ENCODE peak calls at places on chromosomes 5 and 9, in four cellular contexts. One of them, this sample, is unnamed.

GRCh38 chr9:73537561-73537960 is 385.9 kb downstream of the ANXA1 start:
- DNase-seq in astrocyte of the spinal cord: no peak
- DNase-seq in BE2C: no peak
- DNase-seq in HepG2: no peak
- DNase-seq in this sample: no peak

GRCh38 chr5:84715087-84715486 is 330.4 kb upstream of the EDIL3 start:
- DNase-seq in astrocyte of the spinal cord: no peak
- DNase-seq in BE2C: peak
- DNase-seq in HepG2: no peak
- DNase-seq in this sample: no peak

GRCh38 chr9:9498846-9499245 is 1114.0 kb downstream of the PTPRD start:
- DNase-seq in astrocyte of the spinal cord: no peak
- DNase-seq in BE2C: no peak
- DNase-seq in HepG2: no peak
- DNase-seq in this sample: no peak

GRCh38 chr5:126355940-126356339 is 67.3 kb upstream of the GRAMD2B start:
- DNase-seq in astrocyte of the spinal cord: no peak
- DNase-seq in BE2C: peak
- DNase-seq in HepG2: no peak
- DNase-seq in this sample: no peak

GRCh38 chr5:22651355-22651754 is 201.8 kb downstream of the CDH12 start:
- DNase-seq in astrocyte of the spinal cord: no peak
- DNase-seq in BE2C: no peak
- DNase-seq in HepG2: no peak
- DNase-seq in this sample: no peak

GRCh38 chr9:12778389-12778788 is 3.6 kb downstream of the LURAP1L start:
- DNase-seq in astrocyte of the spinal cord: no peak
- DNase-seq in BE2C: no peak
- DNase-seq in HepG2: no peak
- DNase-seq in this sample: no peak

GRCh38 chr9:105187781-105188180 is 56.7 kb upstream of the SLC44A1 start:
- DNase-seq in astrocyte of the spinal cord: peak
- DNase-seq in BE2C: no peak
- DNase-seq in HepG2: peak
- DNase-seq in this sample: no peak

GRCh38 chr9:107586493-107586892 is 96.9 kb upstream of the KLF4 start:
- DNase-seq in astrocyte of the spinal cord: no peak
- DNase-seq in BE2C: no peak
- DNase-seq in HepG2: no peak
- DNase-seq in this sample: no peak

GRCh38 chr5:1161832-1162229 is 39.6 kb upstream of the SLC6A19 start:
- DNase-seq in astrocyte of the spinal cord: no peak
- DNase-seq in BE2C: no peak
- DNase-seq in HepG2: no peak
- DNase-seq in this sample: no peak

GRCh38 chr5:108749130-108749861 is 1.6 kb downstream of the FER start:
- DNase-seq in astrocyte of the spinal cord: peak
- DNase-seq in BE2C: no peak
- DNase-seq in HepG2: no peak
- DNase-seq in this sample: peak

GRCh38 chr5:16554110-16554509 is 62.7 kb downstream of the RETREG1 start:
- DNase-seq in astrocyte of the spinal cord: no peak
- DNase-seq in BE2C: no peak
- DNase-seq in HepG2: no peak
- DNase-seq in this sample: no peak

GRCh38 chr5:148988328-148988727 is 74.5 kb downstream of the SH3TC2 start:
- DNase-seq in astrocyte of the spinal cord: no peak
- DNase-seq in BE2C: no peak
- DNase-seq in HepG2: no peak
- DNase-seq in this sample: no peak

GRCh38 chr5:145848854-145849253 is 13.7 kb upstream of the PRELID2 start:
- DNase-seq in astrocyte of the spinal cord: peak
- DNase-seq in BE2C: no peak
- DNase-seq in HepG2: no peak
- DNase-seq in this sample: no peak

GRCh38 chr5:14463629-14464028 is 118.0 kb upstream of the OTULINL start:
- DNase-seq in astrocyte of the spinal cord: no peak
- DNase-seq in BE2C: no peak
- DNase-seq in HepG2: no peak
- DNase-seq in this sample: peak

GRCh38 chr5:76180817-76181805 is 97.9 kb downstream of the SV2C start:
- DNase-seq in astrocyte of the spinal cord: no peak
- DNase-seq in BE2C: no peak
- DNase-seq in HepG2: no peak
- DNase-seq in this sample: no peak

GRCh38 chr5:17289681-17290619 is 72.5 kb downstream of the BASP1 start:
- DNase-seq in astrocyte of the spinal cord: no peak
- DNase-seq in BE2C: no peak
- DNase-seq in HepG2: no peak
- DNase-seq in this sample: peak

GRCh38 chr5:67617051-67617450 is 420.5 kb upstream of the CD180 start:
- DNase-seq in astrocyte of the spinal cord: no peak
- DNase-seq in BE2C: no peak
- DNase-seq in HepG2: no peak
- DNase-seq in this sample: no peak

GRCh38 chr5:151195622-151196021 is 28.3 kb downstream of the CCDC69 start:
- DNase-seq in astrocyte of the spinal cord: no peak
- DNase-seq in BE2C: no peak
- DNase-seq in HepG2: no peak
- DNase-seq in this sample: no peak

GRCh38 chr5:18281947-18282557 is 647.8 kb downstream of the TAF11L14 start:
- DNase-seq in astrocyte of the spinal cord: peak
- DNase-seq in BE2C: no peak
- DNase-seq in HepG2: peak
- DNase-seq in this sample: peak

GRCh38 chr5:36156619-36157018 is 4.7 kb downstream of the SKP2 start:
- DNase-seq in astrocyte of the spinal cord: peak
- DNase-seq in BE2C: no peak
- DNase-seq in HepG2: peak
- DNase-seq in this sample: no peak

GRCh38 chr5:141850786-141851185 is 27.4 kb downstream of the PCDH1 start:
- DNase-seq in astrocyte of the spinal cord: no peak
- DNase-seq in BE2C: no peak
- DNase-seq in HepG2: no peak
- DNase-seq in this sample: no peak

GRCh38 chr5:42566658-42567313 is 143.5 kb downstream of the GHR start:
- DNase-seq in astrocyte of the spinal cord: peak
- DNase-seq in BE2C: no peak
- DNase-seq in HepG2: no peak
- DNase-seq in this sample: no peak

GRCh38 chr5:99063737-99064136 is 134.9 kb upstream of the CHD1 start:
- DNase-seq in astrocyte of the spinal cord: no peak
- DNase-seq in BE2C: no peak
- DNase-seq in HepG2: no peak
- DNase-seq in this sample: no peak

GRCh38 chr5:38755171-38755570 is 90.6 kb upstream of the OSMR start:
- DNase-seq in astrocyte of the spinal cord: peak
- DNase-seq in BE2C: no peak
- DNase-seq in HepG2: no peak
- DNase-seq in this sample: no peak

GRCh38 chr5:174134545-174134944 is 89.0 kb downstream of the NSG2 start:
- DNase-seq in astrocyte of the spinal cord: no peak
- DNase-seq in BE2C: no peak
- DNase-seq in HepG2: no peak
- DNase-seq in this sample: no peak

GRCh38 chr9:127172066-127172707 is 49.8 kb upstream of the ANGPTL2 start:
- DNase-seq in astrocyte of the spinal cord: no peak
- DNase-seq in BE2C: no peak
- DNase-seq in HepG2: no peak
- DNase-seq in this sample: no peak

GRCh38 chr5:64299805-64300204 is 134.2 kb downstream of the RNF180 start:
- DNase-seq in astrocyte of the spinal cord: no peak
- DNase-seq in BE2C: no peak
- DNase-seq in HepG2: no peak
- DNase-seq in this sample: no peak

GRCh38 chr5:138065102-138065501 is 18.7 kb upstream of the WNT8A start:
- DNase-seq in astrocyte of the spinal cord: no peak
- DNase-seq in BE2C: peak
- DNase-seq in HepG2: no peak
- DNase-seq in this sample: peak
- TF ChIP-seq CTCF in astrocyte of the spinal cord: peak
- TF ChIP-seq CTCF in BE2C: peak
- TF ChIP-seq CTCF in HepG2: peak
- TF ChIP-seq CTCF in this sample: peak

GRCh38 chr5:139650031-139650688 is 2.0 kb downstream of the CXXC5 start:
- DNase-seq in astrocyte of the spinal cord: peak
- DNase-seq in BE2C: peak
- DNase-seq in HepG2: no peak
- DNase-seq in this sample: no peak

GRCh38 chr5:139648205-139649081 is at the start of gene CXXC5:
- DNase-seq in astrocyte of the spinal cord: peak
- DNase-seq in BE2C: peak
- DNase-seq in HepG2: no peak
- DNase-seq in this sample: peak

GRCh38 chr5:139647406-139648204 is 544 bp upstream of the CXXC5 start:
- DNase-seq in astrocyte of the spinal cord: no peak
- DNase-seq in BE2C: no peak
- DNase-seq in HepG2: no peak
- DNase-seq in this sample: no peak

GRCh38 chr5:139650689-139651501 is 2.7 kb downstream of the CXXC5 start:
- DNase-seq in astrocyte of the spinal cord: peak
- DNase-seq in BE2C: peak
- DNase-seq in HepG2: peak
- DNase-seq in this sample: peak

DNA sequence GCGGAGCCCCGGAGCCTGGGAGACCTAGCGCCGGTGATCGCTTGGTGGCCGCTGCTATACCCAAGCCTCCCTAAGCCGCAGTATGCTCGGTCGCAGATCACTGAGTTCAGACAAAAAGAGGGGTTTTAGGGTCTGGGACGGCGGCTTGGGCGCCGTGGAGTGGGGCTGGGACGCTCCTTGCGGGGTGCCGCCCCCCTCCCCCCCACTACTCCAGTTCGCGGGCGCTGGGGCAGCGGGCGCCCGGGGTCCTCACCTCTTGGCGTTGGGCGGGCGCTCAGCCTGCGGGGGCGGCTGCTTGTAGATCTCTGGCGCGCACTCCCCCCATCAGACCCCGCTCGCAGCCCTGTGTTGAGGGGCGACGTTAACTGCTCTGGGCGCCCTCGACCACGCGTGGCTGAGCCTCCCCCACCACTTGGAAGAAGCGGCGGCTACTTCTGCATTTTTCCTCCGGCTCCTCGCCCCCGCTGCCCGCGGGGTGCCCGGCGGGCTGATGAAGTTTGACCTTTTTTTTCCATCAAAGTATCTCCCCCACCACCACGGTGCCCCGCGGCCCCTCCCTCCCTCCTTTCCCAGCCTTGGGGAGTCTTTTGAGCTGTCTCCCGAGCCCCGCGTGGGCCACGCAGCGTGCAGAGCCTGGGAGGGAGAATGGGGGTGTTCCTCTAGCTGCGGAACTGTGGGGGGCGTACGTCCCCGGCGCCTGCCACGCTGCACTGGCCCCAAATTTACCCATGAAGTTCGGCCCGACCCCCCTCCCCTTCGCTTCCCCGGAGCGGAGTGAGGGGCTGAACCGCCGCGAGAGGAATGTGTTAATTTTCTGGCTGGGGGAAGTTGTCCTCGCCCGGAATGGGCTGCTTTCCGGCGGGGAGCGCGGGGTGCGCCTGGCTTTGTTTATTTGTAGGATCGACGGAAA is 1.2 kb downstream of the CXXC5 start:
- DNase-seq in astrocyte of the spinal cord: peak
- DNase-seq in BE2C: peak
- DNase-seq in HepG2: no peak
- DNase-seq in this sample: no peak
- TF ChIP-seq CTCF in astrocyte of the spinal cord: no peak
- TF ChIP-seq CTCF in BE2C: no peak
- TF ChIP-seq CTCF in HepG2: peak
- TF ChIP-seq CTCF in this sample: no peak

DNA sequence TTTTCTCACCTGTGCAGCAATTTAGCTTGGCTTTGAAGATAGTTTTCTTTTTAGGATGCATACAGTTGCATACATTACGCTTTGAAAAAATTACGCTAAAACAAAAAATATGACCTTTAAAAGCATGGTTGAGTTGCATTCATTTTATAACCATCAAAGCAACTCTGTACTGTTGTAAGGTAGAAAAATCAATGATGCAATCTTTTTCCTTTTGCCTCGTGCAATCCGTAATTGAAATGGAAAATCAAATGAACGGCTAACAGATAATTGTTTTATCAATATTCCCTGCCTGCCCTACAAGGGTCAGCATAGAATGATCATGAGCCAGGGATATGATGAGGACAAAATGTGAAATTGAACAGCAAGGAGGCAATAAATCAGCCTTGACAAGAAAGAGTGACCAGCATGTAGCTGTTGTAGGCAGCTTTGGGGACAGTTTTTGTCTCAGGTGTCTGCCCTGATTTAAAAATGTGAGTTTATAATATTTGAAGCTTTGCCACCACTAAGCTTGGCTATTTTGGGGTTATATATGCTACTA is 98.2 kb downstream of the PBX3 start:
- DNase-seq in astrocyte of the spinal cord: no peak
- DNase-seq in BE2C: no peak
- DNase-seq in HepG2: no peak
- DNase-seq in this sample: no peak
- TF ChIP-seq CTCF in astrocyte of the spinal cord: no peak
- TF ChIP-seq CTCF in BE2C: no peak
- TF ChIP-seq CTCF in HepG2: no peak
- TF ChIP-seq CTCF in this sample: no peak

GRCh38 chr5:54766748-54767147 is 218.6 kb downstream of the ESM1 start:
- DNase-seq in astrocyte of the spinal cord: no peak
- DNase-seq in BE2C: no peak
- DNase-seq in HepG2: no peak
- DNase-seq in this sample: peak
- TF ChIP-seq CTCF in astrocyte of the spinal cord: no peak
- TF ChIP-seq CTCF in BE2C: peak
- TF ChIP-seq CTCF in HepG2: peak
- TF ChIP-seq CTCF in this sample: peak

GRCh38 chr5:111757582-111758283 is 739 bp upstream of the NREP start:
- DNase-seq in astrocyte of the spinal cord: peak
- DNase-seq in BE2C: peak
- DNase-seq in HepG2: peak
- DNase-seq in this sample: peak
- TF ChIP-seq CTCF in astrocyte of the spinal cord: no peak
- TF ChIP-seq CTCF in BE2C: no peak
- TF ChIP-seq CTCF in HepG2: peak
- TF ChIP-seq CTCF in this sample: peak

This sample was measured in Caco-2.